ENCODE peak calls at places on chromosomes 4 and X, in nine cellular contexts. P is A549; U is CD8-positive, alpha-beta memory T cell; Z is aorta; L is SK-N-SH; R is tibial nerve; O is mucosa of descending colon; Y is effector memory CD4-positive, alpha-beta T cell; G is OCI-LY7. S is an unnamed sample. For H3K4me1, the result is how much of the 10 kb centered on the place peaks cover.

GRCh38 chr4:34733185-34733916 is 1511.0 kb downstream of the ARAP2 start:
- DNase-seq in P (peak), U (no peak), Z (no peak), L (no peak), R (no peak), O (no peak), Y (no peak), G (no peak), S (peak)

GRCh38 chrX:17036172-17036961 is 89.9 kb downstream of the REPS2 start:
- DNase-seq in P (no peak), U (no peak), Z (no peak), L (no peak), R (no peak), O (no peak), Y (no peak), G (no peak), S (no peak)

GRCh38 chrX:153571159-153571908 is 27.6 kb downstream of the CCNQ start:
- DNase-seq in P (no peak), U (no peak), Z (no peak), L (no peak), R (no peak), O (no peak), Y (no peak), G (no peak), S (no peak)

GRCh38 chr4:83535945-83536648 is at the start of gene GPAT3:
- DNase-seq in P (peak), U (peak), Z (peak), L (peak), R (peak), O (peak), Y (peak), G (no peak), S (peak)

GRCh38 chr4:44487341-44487740 is 38.7 kb upstream of the KCTD8 start:
- DNase-seq in P (no peak), U (no peak), Z (no peak), L (no peak), R (no peak), O (no peak), Y (no peak), G (no peak), S (no peak)

GRCh38 chr4:98564847-98565246 is 93.6 kb downstream of the TSPAN5 start:
- DNase-seq in P (no peak), U (no peak), Z (no peak), L (no peak), R (no peak), O (no peak), Y (no peak), G (no peak), S (peak)

GRCh38 chr4:49032440-49033161 is 46.5 kb downstream of the CWH43 start:
- DNase-seq in P (peak), U (no peak), Z (no peak), L (peak), R (no peak), O (no peak), Y (no peak), G (peak), S (peak)

GRCh38 chr4:154384012-154384411 is 107.6 kb downstream of the DCHS2 start:
- DNase-seq in P (no peak), U (no peak), Z (no peak), L (no peak), R (no peak), O (no peak), Y (no peak), G (no peak), S (no peak)

GRCh38 chr4:5399790-5400421 is 308.5 kb downstream of the EVC2 start:
- DNase-seq in P (peak), U (no peak), Z (no peak), L (peak), R (no peak), O (no peak), Y (no peak), G (peak), S (peak)

GRCh38 chrX:135185795-135186443 is 14.7 kb upstream of the CT55 start:
- DNase-seq in P (peak), U (peak), Z (no peak), L (peak), R (no peak), O (no peak), Y (no peak), G (peak), S (peak)

GRCh38 chrX:23515028-23515427 is 152.3 kb upstream of the PRDX4 start:
- DNase-seq in P (no peak), U (no peak), Z (no peak), L (no peak), R (no peak), O (no peak), Y (no peak), G (no peak), S (no peak)

GRCh38 chr4:181176306-181176705 is 1066.9 kb upstream of the TENM3 start:
- DNase-seq in P (no peak), U (no peak), Z (no peak), L (no peak), R (no peak), O (no peak), Y (no peak), G (no peak), S (no peak)

GRCh38 chrX:2658585-2659292 is 32.4 kb upstream of the CD99 start:
- DNase-seq in P (no peak), U (no peak), Z (no peak), L (no peak), R (no peak), O (no peak), Y (no peak), G (peak), S (no peak)

GRCh38 chr4:14387647-14388046 is 614.6 kb upstream of the CPEB2 start:
- DNase-seq in P (no peak), U (no peak), Z (no peak), L (no peak), R (no peak), O (no peak), Y (no peak), G (no peak), S (no peak)

GRCh38 chrX:9466711-9467110 is 1.9 kb downstream of the TBL1X start:
- DNase-seq in P (no peak), U (peak), Z (no peak), L (no peak), R (no peak), O (no peak), Y (no peak), G (no peak), S (no peak)

GRCh38 chrX:20531667-20532066 is 265.0 kb upstream of the RPS6KA3 start:
- DNase-seq in P (peak), U (no peak), Z (no peak), L (no peak), R (no peak), O (no peak), Y (no peak), G (no peak), S (no peak)

GRCh38 chr4:156794863-156795262 is 176.7 kb downstream of the PDGFC start:
- DNase-seq in P (no peak), U (no peak), Z (no peak), L (no peak), R (no peak), O (no peak), Y (no peak), G (no peak), S (no peak)

GRCh38 chrX:12792711-12793110 is 1.5 kb downstream of the PRPS2 start:
- DNase-seq in P (no peak), U (no peak), Z (no peak), L (no peak), R (no peak), O (no peak), Y (no peak), G (no peak), S (no peak)

GRCh38 chr4:146237092-146237491 is 22.8 kb downstream of the REELD1 start:
- DNase-seq in P (no peak), U (no peak), Z (no peak), L (peak), R (no peak), O (no peak), Y (no peak), G (no peak), S (no peak)

GRCh38 chr4:74715731-74716435 is 78.4 kb downstream of the BTC start:
- DNase-seq in P (no peak), U (no peak), Z (no peak), L (no peak), R (no peak), O (no peak), Y (no peak), G (no peak), S (no peak)

GRCh38 chrX:120457766-120458180 is 11.3 kb downstream of the LAMP2 start:
- DNase-seq in P (no peak), U (no peak), Z (no peak), L (no peak), R (no peak), O (no peak), Y (no peak), G (peak), S (peak)

GRCh38 chrX:120453985-120454384 is 15.1 kb downstream of the LAMP2 start:
- DNase-seq in P (no peak), U (no peak), Z (no peak), L (no peak), R (no peak), O (no peak), Y (no peak), G (no peak), S (no peak)

GRCh38 chrX:120452131-120452530 is 17.0 kb downstream of the LAMP2 start:
- DNase-seq in P (peak), U (no peak), Z (no peak), L (peak), R (no peak), O (no peak), Y (no peak), G (peak), S (peak)

GRCh38 chrX:120459313-120459712 is 9.8 kb downstream of the LAMP2 start:
- DNase-seq in P (no peak), U (no peak), Z (no peak), L (no peak), R (no peak), O (no peak), Y (no peak), G (no peak), S (peak)

DNA sequence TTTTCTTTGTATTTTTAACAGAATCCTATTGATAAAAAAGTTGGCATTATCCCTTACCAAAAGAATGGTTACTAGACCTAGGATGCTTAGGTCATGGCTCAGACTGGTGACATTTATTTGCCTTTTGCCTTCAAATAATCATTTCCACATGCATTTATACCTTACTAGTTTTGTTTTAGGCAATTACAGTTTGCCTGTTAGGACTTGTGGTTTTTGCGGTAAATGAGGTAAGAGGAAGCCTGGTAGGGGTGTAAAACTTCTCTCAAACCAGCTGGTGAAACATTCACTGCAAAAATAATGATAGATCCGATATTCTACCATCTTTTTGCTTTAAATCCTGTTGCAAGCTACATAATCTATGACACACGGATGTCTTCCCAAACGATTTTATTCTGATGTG is 12.1 kb downstream of the LAMP2 start:
- DNase-seq in P (no peak), U (peak), Z (no peak), L (no peak), R (no peak), O (no peak), Y (no peak), G (peak), S (no peak)
- H3K4me1 ChIP-seq in P (under half), U (under half), Z (under half), L (under half), R (under half), O (under half), Y (under half), G (half or more), S (under half)

DNA sequence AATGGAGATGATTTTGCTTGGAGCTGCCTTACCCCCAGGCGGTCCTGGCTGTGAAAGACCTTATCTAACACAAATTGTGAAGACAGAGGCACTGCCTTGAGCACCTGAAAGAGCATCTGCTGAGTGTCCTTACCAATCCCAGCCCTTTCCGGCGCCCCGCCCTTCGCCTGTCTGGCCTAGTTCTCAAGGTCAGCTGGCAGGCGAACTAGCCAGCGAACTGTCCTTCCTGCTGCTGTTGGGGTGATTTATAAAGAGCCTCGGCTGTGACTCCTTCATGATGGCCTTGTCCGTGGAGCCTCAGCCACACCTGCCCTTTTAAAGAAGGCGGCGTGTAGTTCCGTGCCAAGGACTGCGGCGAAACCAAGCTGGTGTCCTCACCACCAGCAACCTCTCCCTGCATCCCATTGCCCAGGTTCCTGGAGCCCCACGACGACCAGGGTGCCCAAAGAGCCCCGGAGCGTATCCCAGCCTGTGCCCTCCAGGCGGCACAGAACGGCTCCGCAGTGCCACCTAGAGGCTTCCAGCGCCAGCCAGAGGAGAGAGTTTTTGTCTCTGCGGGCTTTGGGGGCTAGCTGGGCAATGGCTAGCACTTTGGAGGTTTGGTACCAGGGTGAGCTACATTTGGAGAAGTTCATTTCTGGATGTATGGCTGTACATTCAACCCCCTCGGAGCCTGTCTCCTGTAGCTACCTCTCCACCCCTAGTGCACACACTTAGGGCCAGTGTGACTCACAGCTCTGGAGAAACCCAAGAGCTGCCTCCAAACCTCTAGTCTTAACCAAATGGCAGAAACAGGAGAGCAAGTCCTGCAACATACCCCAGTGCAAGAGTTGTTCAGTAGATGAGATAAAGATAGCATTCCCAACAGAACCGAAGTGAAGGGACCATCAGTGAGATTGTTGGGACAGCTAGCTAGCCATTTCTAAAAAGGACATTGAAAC is 36.8 kb upstream of the VMA21 start:
- DNase-seq in P (no peak), U (peak), Z (no peak), L (peak), R (no peak), O (no peak), Y (peak), G (peak), S (peak)
- H3K4me3 ChIP-seq in P (peak), U (no peak), Z (no peak), L (no peak), R (no peak), O (no peak), Y (no peak), G (no peak), S (no peak)

GRCh38 chr4:7904942-7905341 is 34.7 kb downstream of the AFAP1 start:
- DNase-seq in P (peak), U (no peak), Z (no peak), L (no peak), R (no peak), O (no peak), Y (no peak), G (no peak), S (peak)

GRCh38 chr4:7905461-7905915 is 34.2 kb downstream of the AFAP1 start:
- DNase-seq in P (no peak), U (no peak), Z (no peak), L (no peak), R (peak), O (no peak), Y (no peak), G (no peak), S (peak)

GRCh38 chr4:7904108-7904516 is 35.5 kb downstream of the AFAP1 start:
- DNase-seq in P (no peak), U (no peak), Z (no peak), L (no peak), R (no peak), O (no peak), Y (no peak), G (no peak), S (no peak)

GRCh38 chr4:7907142-7907541 is 32.5 kb downstream of the AFAP1 start:
- DNase-seq in P (no peak), U (no peak), Z (no peak), L (no peak), R (no peak), O (no peak), Y (no peak), G (no peak), S (no peak)

DNA sequence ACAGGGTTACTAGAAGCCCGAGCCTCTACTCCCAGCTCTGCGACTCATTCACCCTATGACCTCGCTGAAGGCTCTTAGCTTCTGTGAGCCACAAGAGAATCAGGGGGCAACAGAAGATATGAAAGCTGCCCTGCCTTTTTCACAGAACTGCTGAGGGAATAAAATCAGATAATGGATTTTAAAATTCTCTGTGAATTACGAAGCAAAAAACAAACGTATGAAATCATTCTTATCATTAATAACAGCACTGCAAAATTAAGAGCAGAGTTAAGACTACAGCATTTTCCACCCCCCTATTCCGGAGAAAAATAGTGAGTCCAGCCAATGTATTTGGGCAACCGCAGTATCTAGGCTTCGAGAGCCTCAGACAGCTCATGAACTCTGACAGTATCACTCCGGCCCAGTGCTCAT is 33.5 kb downstream of the AFAP1 start:
- DNase-seq in P (no peak), U (no peak), Z (no peak), L (no peak), R (no peak), O (no peak), Y (no peak), G (no peak), S (peak)
- H3K4me1 ChIP-seq in P (half or more), U (under half), Z (under half), L (half or more), R (under half), O (under half), Y (under half), G (under half), S (half or more)

DNA sequence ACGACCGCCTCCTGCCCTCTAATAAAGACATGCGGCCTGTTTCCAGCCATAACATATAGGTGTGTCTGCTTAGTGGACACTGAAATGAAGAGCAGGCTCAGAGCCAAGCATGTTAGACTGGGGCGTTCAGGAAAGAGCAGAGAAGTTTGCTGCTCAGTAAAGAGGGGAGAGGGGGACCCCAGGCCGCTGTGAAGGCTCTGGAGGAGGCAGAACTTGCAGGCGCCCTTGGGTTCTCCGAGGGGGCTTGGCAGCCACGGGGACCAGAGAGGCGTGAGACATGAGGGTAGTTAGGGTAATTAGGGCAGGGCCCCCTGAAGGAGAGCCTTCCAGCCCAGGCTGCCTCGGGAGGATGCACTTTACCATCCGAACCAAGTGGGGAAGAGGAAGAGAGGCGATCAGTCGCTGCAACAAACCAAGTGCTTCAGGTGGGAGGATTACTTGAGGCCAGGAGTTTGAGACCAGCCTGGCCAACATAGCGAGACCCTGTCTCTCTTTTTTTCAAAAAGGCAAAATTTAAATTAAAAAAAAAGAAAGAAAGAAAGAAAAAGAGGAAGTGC is 46.6 kb upstream of the CDKN2AIP start:
- DNase-seq in P (no peak), U (no peak), Z (no peak), L (no peak), R (no peak), O (no peak), Y (no peak), G (no peak), S (no peak)
- H3K4me3 ChIP-seq in P (peak), U (peak), Z (peak), L (no peak), R (peak), O (no peak), Y (peak), G (no peak), S (no peak)

GRCh38 chr4:176924238-176924637 is 131.5 kb upstream of the VEGFC start:
- DNase-seq in P (no peak), U (no peak), Z (no peak), L (no peak), R (no peak), O (no peak), Y (no peak), G (no peak), S (no peak)
- H3K4me1 ChIP-seq in P (under half), U (under half), Z (under half), L (under half), R (under half), O (under half), Y (under half), G (under half), S (under half)

GRCh38 chrX:103533428-103534216 is 14.3 kb upstream of the RAB40A start:
- DNase-seq in P (peak), U (peak), Z (peak), L (peak), R (peak), O (peak), Y (peak), G (peak), S (peak)
- H3K4me3 ChIP-seq in P (peak), U (peak), Z (no peak), L (peak), R (peak), O (no peak), Y (peak), G (no peak), S (peak)

GRCh38 chr4:147789596-147789995 is 57.7 kb downstream of the ARHGAP10 start:
- DNase-seq in P (no peak), U (no peak), Z (no peak), L (peak), R (no peak), O (no peak), Y (no peak), G (no peak), S (no peak)

GRCh38 chr4:147786531-147786930 is 54.6 kb downstream of the ARHGAP10 start:
- DNase-seq in P (no peak), U (no peak), Z (no peak), L (no peak), R (no peak), O (no peak), Y (no peak), G (no peak), S (no peak)

GRCh38 chr4:147787204-147787603 is 55.3 kb downstream of the ARHGAP10 start:
- DNase-seq in P (no peak), U (no peak), Z (no peak), L (no peak), R (no peak), O (no peak), Y (no peak), G (no peak), S (no peak)

GRCh38 chr4:147790412-147790811 is 58.5 kb downstream of the ARHGAP10 start:
- DNase-seq in P (no peak), U (no peak), Z (no peak), L (no peak), R (no peak), O (no peak), Y (no peak), G (no peak), S (no peak)

DNA sequence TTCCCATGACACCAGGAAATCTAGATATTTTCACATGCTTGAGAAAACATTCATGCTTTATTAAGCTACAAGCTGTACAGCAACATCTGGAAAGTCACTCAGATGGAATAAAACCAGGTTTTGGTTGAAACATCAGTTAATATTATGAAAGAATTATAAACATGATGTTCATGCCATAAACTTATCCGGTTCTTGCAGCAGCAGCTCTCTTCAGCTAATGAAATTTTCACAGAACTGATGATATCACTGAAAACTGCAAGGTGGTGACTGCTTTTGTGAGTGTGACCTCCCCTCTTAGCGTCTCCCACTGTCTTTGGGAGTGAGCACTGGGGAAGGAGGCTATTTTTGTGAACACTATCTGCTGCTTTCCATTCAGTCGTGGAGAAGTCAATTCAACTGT is 56.9 kb downstream of the ARHGAP10 start:
- DNase-seq in P (no peak), U (no peak), Z (no peak), L (peak), R (no peak), O (no peak), Y (no peak), G (no peak), S (no peak)
- H3K4me1 ChIP-seq in P (under half), U (under half), Z (under half), L (under half), R (under half), O (under half), Y (under half), G (under half), S (under half)